ENCODE peak calls at places on chromosomes 7 and 10, in ten cellular contexts. S, N, I, D, M, Z, R, A, V and C are unnamed samples.

GRCh38 chr7:157584420-157584819 is 247.6 kb downstream of the DNAJB6 start:
- DNase-seq in V (no peak), S (no peak), D (no peak), A (no peak), M (no peak), R (no peak), I (no peak), N (no peak), Z (no peak), C (no peak)

GRCh38 chr10:91198781-91199180 is 21.7 kb upstream of the PCGF5 start:
- DNase-seq in Z (peak), N (no peak), M (peak), D (no peak), R (no peak), I (no peak), V (peak), A (peak), S (peak), C (peak)

GRCh38 chr10:71621263-71621751 is 98.3 kb downstream of the C10orf105 start:
- DNase-seq in N (no peak), Z (no peak), M (no peak), A (no peak), V (no peak), I (peak), D (no peak), R (peak), S (no peak), C (no peak)

GRCh38 chr7:9945131-9945530 is 1028.5 kb upstream of the PHF14 start:
- DNase-seq in S (no peak), R (no peak), N (no peak), Z (peak), V (no peak), A (no peak), M (no peak), I (no peak), D (no peak), C (no peak)

GRCh38 chr10:22625511-22626288 is 88.7 kb downstream of the PIP4K2A start:
- DNase-seq in M (no peak), D (no peak), A (no peak), N (no peak), S (no peak), R (no peak), I (no peak), Z (no peak), V (peak), C (no peak)

GRCh38 chr10:15237351-15237750 is 68.9 kb upstream of the NMT2 start:
- DNase-seq in V (peak), R (no peak), M (peak), N (no peak), D (no peak), I (no peak), S (peak), A (no peak), Z (peak), C (peak)

GRCh38 chr7:50779427-50779826 is 3.3 kb downstream of the GRB10 start:
- DNase-seq in D (no peak), Z (no peak), A (no peak), N (no peak), M (no peak), V (no peak), I (no peak), S (no peak), R (no peak), C (no peak)

GRCh38 chr7:95723583-95724180 is 48.7 kb upstream of the DYNC1I1 start:
- DNase-seq in A (peak), D (no peak), V (peak), N (no peak), Z (peak), I (peak), M (peak), R (no peak), S (peak), C (peak)

GRCh38 chr7:129610709-129611245 is 743 bp upstream of the NRF1 start:
- DNase-seq in I (no peak), M (no peak), S (no peak), R (no peak), A (peak), N (no peak), Z (no peak), D (no peak), V (peak), C (no peak)

GRCh38 chr7:117085275-117085674 is 132.0 kb downstream of the ST7 start:
- DNase-seq in M (no peak), I (no peak), Z (no peak), V (no peak), S (no peak), D (no peak), A (no peak), R (no peak), N (no peak), C (peak)

GRCh38 chr10:23371073-23371472 is 26.5 kb upstream of the C10orf67 start:
- DNase-seq in R (no peak), M (no peak), S (no peak), N (no peak), V (no peak), A (no peak), I (no peak), Z (no peak), D (no peak), C (no peak)

GRCh38 chr7:73703649-73703984 is 15.9 kb downstream of the STX1A start:
- DNase-seq in D (no peak), Z (no peak), N (no peak), A (no peak), S (no peak), R (no peak), V (no peak), M (no peak), I (no peak), C (no peak)

GRCh38 chr7:15461576-15461975 is 100.2 kb downstream of the AGMO start:
- DNase-seq in R (no peak), Z (peak), A (no peak), V (peak), S (peak), D (no peak), N (no peak), I (no peak), M (peak), C (peak)

GRCh38 chr10:17216217-17216900 is 11.7 kb upstream of the VIM start:
- DNase-seq in I (no peak), Z (peak), S (peak), R (no peak), N (no peak), D (no peak), A (no peak), V (peak), M (peak), C (peak)

GRCh38 chr10:53079283-53079682 is 306.7 kb upstream of the MBL2 start:
- DNase-seq in R (no peak), N (no peak), S (no peak), M (no peak), V (no peak), A (no peak), I (no peak), D (no peak), Z (no peak), C (no peak)

GRCh38 chr7:153091477-153091876 is 331.9 kb downstream of the ACTR3B start:
- DNase-seq in Z (no peak), N (no peak), A (no peak), S (no peak), R (no peak), D (no peak), I (no peak), M (no peak), V (no peak), C (no peak)

GRCh38 chr10:92965314-92965713 is 95.3 kb upstream of the CYP26C1 start:
- DNase-seq in M (peak), A (peak), S (peak), Z (peak), V (peak), I (no peak), D (no peak), N (no peak), R (no peak), C (peak)

GRCh38 chr10:7634142-7634894 is 32.4 kb downstream of the ITIH5 start:
- DNase-seq in S (no peak), A (peak), Z (no peak), I (no peak), M (no peak), D (peak), V (no peak), N (no peak), R (no peak), C (peak)

GRCh38 chr7:148773344-148773743 is 74.6 kb downstream of the CUL1 start:
- DNase-seq in D (no peak), R (no peak), M (no peak), V (peak), I (no peak), A (peak), Z (peak), S (no peak), N (no peak), C (no peak)

GRCh38 chr7:92402920-92403759 is 44.1 kb upstream of the GATAD1 start:
- DNase-seq in M (peak), V (peak), Z (peak), N (no peak), S (peak), D (no peak), I (no peak), R (no peak), A (no peak), C (peak)

GRCh38 chr10:112816033-112816430 is 134.0 kb upstream of the TCF7L2 start:
- DNase-seq in D (no peak), V (peak), I (no peak), N (no peak), M (no peak), R (no peak), S (peak), A (no peak), Z (peak), C (no peak)

GRCh38 chr7:137081694-137082093 is 213.2 kb downstream of the CHRM2 start:
- DNase-seq in I (peak), R (peak), V (peak), S (peak), M (peak), Z (peak), A (peak), N (peak), D (peak), C (peak)

GRCh38 chr10:83809001-83809400 is 330.3 kb upstream of the GHITM start:
- DNase-seq in S (no peak), I (no peak), A (no peak), Z (no peak), N (peak), V (no peak), D (no peak), M (no peak), R (no peak), C (no peak)

DNA sequence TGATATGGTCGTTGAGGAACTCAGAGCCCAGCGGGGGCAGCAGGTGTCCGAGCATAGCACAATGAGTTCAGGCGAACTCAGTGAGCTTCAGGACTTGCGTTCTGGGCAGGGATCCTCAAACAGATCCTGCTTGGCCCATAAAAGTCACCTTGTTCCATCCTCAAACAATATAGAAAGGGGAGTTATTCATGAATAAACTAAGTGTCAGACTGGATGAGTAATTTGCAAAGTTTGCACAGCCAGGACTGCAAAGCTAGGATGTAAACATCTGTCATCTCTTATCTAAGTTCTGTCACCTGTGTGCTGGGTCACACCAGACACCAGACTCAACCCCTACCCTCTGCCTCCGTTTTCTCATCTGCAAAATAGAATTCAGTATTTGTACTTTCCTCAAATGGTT is 58.0 kb upstream of the PFKP start:
- DNase-seq in Z (no peak), M (no peak), D (no peak), N (no peak), R (no peak), I (no peak), A (no peak), S (no peak), V (no peak), C (no peak)
- H3K4me3 ChIP-seq in Z (no peak), M (no peak), D (no peak), N (no peak), R (no peak), I (no peak), A (no peak), S (no peak), V (no peak), C (no peak)

DNA sequence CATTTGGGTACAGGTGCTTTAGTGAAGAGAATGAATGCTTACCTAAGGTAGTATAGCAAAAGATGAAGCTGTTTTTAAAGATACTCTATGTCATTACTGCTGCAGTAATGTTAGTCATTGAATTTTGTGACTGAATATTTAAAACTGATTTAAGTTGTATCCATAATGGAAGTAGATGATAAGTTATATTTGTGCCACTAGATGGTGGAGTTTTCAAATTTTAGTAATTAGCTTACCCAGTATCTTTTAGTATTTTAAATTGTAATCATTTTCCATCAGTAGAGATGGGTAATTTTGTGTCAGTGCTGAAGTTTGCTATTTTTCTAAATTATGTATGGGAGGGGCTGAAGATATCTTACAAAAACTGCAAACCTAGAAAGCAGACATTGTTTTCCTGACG is 25.2 kb downstream of the HBP1 start:
- DNase-seq in R (no peak), N (no peak), S (no peak), D (no peak), Z (no peak), I (no peak), V (peak), M (no peak), A (no peak), C (no peak)
- TF ChIP-seq CTCF in R (no peak), N (no peak), S (peak), D (no peak), Z (no peak), I (no peak), V (peak), M (no peak), A (no peak), C (no peak)

GRCh38 chr7:4726568-4726967 is 44.5 kb downstream of the FOXK1 start:
- DNase-seq in N (no peak), S (no peak), A (no peak), D (no peak), R (no peak), M (no peak), Z (no peak), V (no peak), I (no peak), C (no peak)
- H3K4me3 ChIP-seq in N (no peak), S (no peak), A (no peak), D (peak), R (no peak), M (no peak), Z (no peak), V (no peak), I (no peak), C (no peak)

GRCh38 chr7:4845740-4846142 is 16.1 kb downstream of the PAPOLB start:
- DNase-seq in I (peak), M (peak), N (no peak), Z (no peak), V (peak), R (no peak), S (peak), D (no peak), A (no peak), C (no peak)
- TF ChIP-seq CTCF in I (no peak), M (peak), N (no peak), Z (no peak), V (peak), R (no peak), S (peak), D (no peak), A (no peak), C (peak)

GRCh38 chr7:26862806-26863205 is 1.6 kb downstream of the SKAP2 start:
- DNase-seq in I (no peak), D (no peak), R (no peak), S (no peak), M (no peak), A (no peak), N (no peak), Z (no peak), V (no peak), C (no peak)
- H3K4me3 ChIP-seq in I (no peak), D (peak), R (no peak), S (no peak), M (no peak), A (no peak), N (no peak), Z (no peak), V (no peak), C (no peak)

GRCh38 chr7:158695726-158696452 is 8.7 kb downstream of the NCAPG2 start:
- DNase-seq in R (peak), I (peak), S (peak), V (peak), M (peak), N (peak), D (no peak), Z (peak), A (peak), C (peak)
- TF ChIP-seq CTCF in R (peak), I (peak), S (peak), V (peak), M (peak), N (peak), D (peak), Z (peak), A (peak), C (peak)

GRCh38 chr7:26374665-26375373 is 83.2 kb downstream of the SNX10 start:
- DNase-seq in V (no peak), Z (no peak), D (no peak), S (no peak), I (no peak), R (no peak), N (no peak), A (no peak), M (no peak), C (no peak)
- H3K4me3 ChIP-seq in V (no peak), Z (no peak), D (no peak), S (no peak), I (no peak), R (no peak), N (peak), A (no peak), M (no peak), C (no peak)

DNA sequence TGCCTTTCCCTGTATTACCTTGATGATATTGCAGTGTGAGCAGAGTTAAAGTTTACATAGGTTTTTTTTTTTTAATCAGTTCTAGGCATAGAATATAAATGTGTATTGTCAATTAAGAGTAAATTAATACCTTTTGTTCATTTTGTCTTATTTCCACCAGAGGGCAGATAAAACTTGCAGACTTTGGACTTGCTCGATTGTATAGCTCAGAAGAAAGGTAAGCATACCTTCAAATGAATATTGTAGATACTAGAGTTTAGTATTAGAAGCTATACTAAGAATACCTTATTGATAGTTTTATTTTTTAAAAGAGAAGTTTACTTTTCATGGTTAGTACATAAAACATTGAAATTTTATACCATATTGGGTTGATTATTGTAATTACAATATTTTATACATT is 86.8 kb downstream of the MPLKIP start:
- DNase-seq in D (no peak), R (no peak), Z (no peak), N (no peak), M (no peak), A (no peak), I (no peak), S (no peak), V (peak), C (no peak)
- TF ChIP-seq CTCF in D (no peak), R (no peak), Z (peak), N (no peak), M (peak), A (no peak), I (no peak), S (peak), V (peak), C (no peak)

DNA sequence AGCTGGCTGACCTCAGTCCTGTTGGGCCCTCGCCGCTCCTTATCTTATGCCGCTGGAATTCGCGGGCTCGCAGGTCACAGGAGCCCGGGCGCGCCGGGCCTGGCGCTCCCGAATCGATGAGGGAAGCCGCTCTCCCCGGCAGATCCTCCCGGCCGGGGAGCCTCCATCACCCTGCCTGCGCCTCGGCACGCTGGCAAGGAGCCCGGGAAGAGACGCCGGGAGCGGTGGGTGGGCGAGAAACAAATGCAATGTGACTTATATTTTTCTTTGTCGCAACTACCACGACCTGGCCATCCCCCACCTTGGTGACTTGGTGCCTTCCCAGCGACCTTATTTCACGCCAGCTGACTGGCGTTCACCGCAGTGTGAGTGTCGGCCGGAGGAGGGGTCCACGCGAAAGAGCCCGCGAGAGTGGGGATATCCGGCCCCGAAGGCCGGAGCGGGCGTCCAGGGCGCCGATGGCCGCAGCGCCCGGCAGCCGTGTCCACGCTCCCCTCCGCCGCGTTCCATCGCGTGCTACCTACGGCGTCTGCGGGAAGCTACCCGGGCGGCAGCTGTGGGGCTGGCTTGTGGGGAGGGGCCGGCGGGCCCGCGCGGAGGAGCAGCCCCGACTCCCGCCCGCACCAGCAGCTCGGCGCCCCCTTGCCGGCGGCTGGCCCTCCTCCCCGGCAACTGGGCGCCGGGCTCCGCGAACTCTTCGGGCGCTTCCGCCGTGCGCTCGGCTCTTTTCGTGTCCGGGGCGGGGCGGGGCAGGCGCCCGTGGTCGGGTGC is 494 bp upstream of the BMPR1A start:
- DNase-seq in A (peak), V (peak), S (peak), R (peak), I (peak), N (peak), M (peak), D (peak), Z (peak), C (peak)
- H3K4me3 ChIP-seq in A (peak), V (peak), S (peak), R (peak), I (peak), N (peak), M (peak), D (peak), Z (peak), C (peak)